ENCODE peak calls at places on chromosomes 3 and 15, in five cellular contexts. B is Calu3, D is mesothelial cell of epicardium, Z is thyroid gland, K is left ventricle myocardium inferior. M is an unnamed sample.
A peak's percentile ranks its signal among the peaks of the same experiment; 100 is the strongest.

GRCh38 chr3:17298038-17298437 is 413.3 kb downstream of the PLCL2 start:
- DNase-seq in B (no peak), D (no peak), Z (no peak), K (no peak), M (no peak)

GRCh38 chr15:43854801-43855200 is 28.0 kb downstream of the WDR76 start:
- DNase-seq in B (no peak), D (no peak), Z (no peak), K (no peak), M (no peak)

GRCh38 chr15:49154359-49154758 is 1.0 kb downstream of the COPS2 start:
- DNase-seq in B (no peak), D (no peak), Z (no peak), K (no peak), M (no peak)

GRCh38 chr15:98628216-98628615 is 20.1 kb upstream of the IGF1R start:
- DNase-seq in B (no peak), D (no peak), Z (no peak), K (no peak), M (no peak)

GRCh38 chr3:109729111-109729510 is 391.8 kb upstream of the DPPA4 start:
- DNase-seq in B (no peak), D (no peak), Z (no peak), K (no peak), M (no peak)

GRCh38 chr3:72738752-72739520 is 109.3 kb downstream of the SHQ1 start:
- DNase-seq in B (peak; percentile 64), D (peak; percentile 58), Z (peak; percentile 44), K (peak; percentile 26), M (no peak)

GRCh38 chr3:197490098-197490497 is 65.7 kb downstream of the BDH1 start:
- DNase-seq in B (peak; percentile 77), D (no peak), Z (peak; percentile 60), K (no peak), M (no peak)

GRCh38 chr15:37133619-37134018 is 33.3 kb upstream of the MEIS2 start:
- DNase-seq in B (no peak), D (no peak), Z (no peak), K (no peak), M (no peak)

GRCh38 chr15:50055333-50056278 is 63.4 kb downstream of the ATP8B4 start:
- DNase-seq in B (no peak), D (no peak), Z (no peak), K (no peak), M (no peak)

GRCh38 chr15:62402687-62403086 is 237.6 kb upstream of the C2CD4B start:
- DNase-seq in B (no peak), D (no peak), Z (no peak), K (no peak), M (no peak)

GRCh38 chr3:128080323-128080898 is 28.2 kb downstream of the SEC61A1 start:
- DNase-seq in B (no peak), D (no peak), Z (no peak), K (no peak), M (no peak)

GRCh38 chr15:37057831-37058230 is 42.5 kb downstream of the MEIS2 start:
- DNase-seq in B (no peak), D (no peak), Z (no peak), K (no peak), M (no peak)

GRCh38 chr3:117868766-117869165 is 1159.2 kb downstream of the TUSC7 start:
- DNase-seq in B (no peak), D (no peak), Z (no peak), K (no peak), M (no peak)

GRCh38 chr15:69543681-69544080 is 91.1 kb downstream of the RPLP1 start:
- DNase-seq in B (no peak), D (no peak), Z (no peak), K (no peak), M (no peak)

GRCh38 chr3:45659661-45660566 is 29.3 kb upstream of the SACM1L start:
- DNase-seq in B (peak; percentile 70), D (no peak), Z (peak; percentile 68), K (peak; percentile 74), M (no peak)

GRCh38 chr15:29136815-29137214 is 132.8 kb downstream of the NSMCE3 start:
- DNase-seq in B (no peak), D (no peak), Z (no peak), K (no peak), M (no peak)

GRCh38 chr3:18438586-18438985 is 13.4 kb upstream of the SATB1 start:
- DNase-seq in B (no peak), D (no peak), Z (no peak), K (no peak), M (no peak)

GRCh38 chr3:123559040-123559861 is 25.6 kb downstream of the HACD2 start:
- DNase-seq in B (peak; percentile 14), D (no peak), Z (no peak), K (no peak), M (no peak)

GRCh38 chr15:32802296-32802936 is 84.6 kb downstream of the GREM1 start:
- DNase-seq in B (no peak), D (no peak), Z (no peak), K (no peak), M (no peak)

GRCh38 chr3:196639517-196640500 is at the start of gene NRROS:
- DNase-seq in B (peak; percentile 37), D (no peak), Z (peak; percentile 43), K (peak; percentile 74), M (no peak)

GRCh38 chr3:30954431-30954830 is 60.0 kb upstream of the GADL1 start:
- DNase-seq in B (no peak), D (no peak), Z (no peak), K (no peak), M (no peak)

GRCh38 chr3:194671511-194671899 is 486 bp downstream of the LSG1 start:
- DNase-seq in B (peak; percentile 60), D (no peak), Z (no peak), K (no peak), M (no peak)

GRCh38 chr3:177771780-177772179 is 574.5 kb upstream of the TBL1XR1 start:
- DNase-seq in B (no peak), D (no peak), Z (no peak), K (no peak), M (no peak)

GRCh38 chr15:58545307-58546065 is 113.7 kb downstream of the LIPC start:
- DNase-seq in B (no peak), D (no peak), Z (no peak), K (no peak), M (no peak)

GRCh38 chr3:71488391-71488809 is 95.1 kb downstream of the FOXP1 start:
- DNase-seq in B (no peak), D (no peak), Z (no peak), K (no peak), M (no peak)

GRCh38 chr3:190017575-190018288 is 103.0 kb downstream of the P3H2 start:
- DNase-seq in B (peak; percentile 61), D (no peak), Z (peak; percentile 20), K (no peak), M (no peak)

GRCh38 chr15:26773485-26773877 is 615 bp upstream of the GABRB3 start:
- DNase-seq in B (no peak), D (no peak), Z (peak; percentile 26), K (no peak), M (no peak)

GRCh38 chr3:147132168-147132567 is 274.2 kb downstream of the ZIC4 start:
- DNase-seq in B (no peak), D (no peak), Z (no peak), K (no peak), M (no peak)

GRCh38 chr15:89964555-89964954 is 36.6 kb upstream of the ZNF710 start:
- DNase-seq in B (no peak), D (no peak), Z (peak; percentile 71), K (no peak), M (no peak)

GRCh38 chr3:194572131-194572789 is 61.0 kb downstream of the TMEM44 start:
- DNase-seq in B (peak; percentile 54), D (no peak), Z (peak; percentile 56), K (peak; percentile 65), M (no peak)

DNA sequence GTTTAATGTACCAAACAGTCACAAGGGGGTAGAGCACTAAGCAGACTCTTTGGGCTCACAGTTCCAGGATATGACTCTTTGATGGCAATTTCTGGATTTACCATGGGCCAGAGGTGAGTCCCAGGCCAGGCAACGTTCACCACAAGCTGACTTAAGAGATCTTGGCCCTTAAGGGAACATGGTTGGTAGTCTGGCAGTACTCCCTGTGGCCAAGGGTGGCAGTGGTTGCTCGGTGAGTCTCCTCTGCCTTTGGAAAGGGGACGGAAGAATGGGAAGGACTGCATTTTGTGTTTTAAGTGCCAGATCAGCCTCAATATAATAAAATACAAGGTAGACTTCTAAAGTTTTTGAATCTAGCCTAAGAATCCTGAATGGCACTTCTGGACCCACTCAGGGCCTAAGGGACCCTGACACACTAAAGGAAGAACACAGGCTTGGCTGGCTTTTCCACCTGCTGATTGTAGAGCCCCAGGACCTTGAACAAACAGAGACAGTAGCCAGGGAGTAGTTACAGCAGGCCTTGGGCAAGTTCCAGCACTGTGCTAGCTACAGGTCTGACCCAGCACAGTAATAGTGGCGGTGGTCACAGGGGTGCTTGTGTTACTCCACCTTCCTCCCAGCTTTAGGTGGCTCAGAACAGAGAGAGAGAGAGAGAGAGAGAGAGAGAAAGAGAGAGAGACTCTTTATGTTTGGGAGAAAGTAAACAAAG is 730.7 kb upstream of the ALCAM start:
- DNase-seq in B (no peak), D (no peak), Z (no peak), K (no peak), M (no peak)
- TF ChIP-seq CTCF in B (no peak), D (no peak), Z (no peak), K (no peak), M (no peak)

DNA sequence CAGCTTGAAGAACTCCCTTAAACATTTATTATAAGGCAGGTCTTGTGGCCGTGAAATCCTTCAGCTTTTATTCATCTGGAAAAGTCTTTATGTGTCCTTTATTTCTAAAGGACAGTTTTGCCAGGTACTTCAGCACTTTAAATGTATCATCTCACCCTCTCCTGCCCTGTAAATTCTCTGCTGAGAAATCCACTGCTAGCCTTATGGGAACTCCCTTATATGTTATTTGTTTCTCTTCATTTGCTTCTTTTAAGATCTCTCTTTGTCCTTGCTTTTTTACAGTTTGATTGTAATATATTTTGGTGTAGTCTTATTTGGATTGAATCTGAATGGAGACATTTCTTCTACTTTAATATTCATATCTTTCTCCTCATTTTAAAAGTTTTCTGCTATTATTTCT is 86.7 kb upstream of the RBMS3 start:
- DNase-seq in B (no peak), D (no peak), Z (no peak), K (no peak), M (no peak)
- TF ChIP-seq CTCF in B (no peak), D (no peak), Z (no peak), K (no peak), M (no peak)

DNA sequence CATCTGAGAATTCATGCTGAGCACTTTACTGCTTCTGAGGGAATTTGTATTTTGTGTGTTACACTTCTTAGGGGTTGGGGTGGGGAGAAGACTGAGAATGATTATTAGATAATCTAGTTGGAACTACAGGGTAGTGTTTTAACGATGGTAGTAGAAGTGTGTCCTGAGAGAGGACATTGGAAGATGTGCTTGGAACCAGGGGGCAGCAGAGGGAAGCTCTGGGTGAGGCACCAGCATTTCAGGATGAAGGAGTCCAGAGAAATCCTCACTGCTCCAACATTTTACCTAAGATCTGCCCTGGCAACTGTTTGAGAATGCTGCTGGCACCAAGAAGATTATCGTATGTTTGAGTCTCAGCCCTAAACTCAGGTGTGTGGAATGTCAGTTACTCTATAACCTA is 145.5 kb downstream of the SQOR start:
- DNase-seq in B (no peak), D (no peak), Z (no peak), K (no peak), M (no peak)
- TF ChIP-seq CTCF in B (no peak), D (no peak), Z (no peak), K (no peak), M (no peak)

GRCh38 chr3:40996827-40997710 is 202.2 kb upstream of the CTNNB1 start:
- DNase-seq in B (no peak), D (no peak), Z (no peak), K (no peak), M (no peak)
- TF ChIP-seq CTCF in B (no peak), D (no peak), Z (no peak), K (no peak), M (no peak)